ENCODE peak calls at places on chromosome 6, in four cellular contexts. T, I, U and L are unnamed samples.

GRCh38 chr6:135033238-135033637 is 21.4 kb downstream of the HBS1L start:
- DNase-seq in I (no peak), U (no peak), T (no peak), L (no peak)

GRCh38 chr6:4291453-4292403 is 156.4 kb upstream of the ECI2 start:
- DNase-seq in U (no peak), I (peak; percentile 20), T (no peak), L (no peak)

GRCh38 chr6:143270026-143270425 is 180.5 kb downstream of the ADAT2 start:
- DNase-seq in T (no peak), I (no peak), U (no peak), L (no peak)

GRCh38 chr6:3281669-3282460 is 23.1 kb downstream of the PSMG4 start:
- DNase-seq in I (no peak), T (no peak), U (no peak), L (no peak)

GRCh38 chr6:93468291-93468690 is 48.9 kb upstream of the EPHA7 start:
- DNase-seq in I (no peak), T (no peak), U (no peak), L (peak; percentile 10)

GRCh38 chr6:116883005-116883404 is 6.0 kb downstream of the RFX6 start:
- DNase-seq in U (no peak), I (no peak), T (no peak), L (no peak)

GRCh38 chr6:52328721-52329120 is 33.2 kb upstream of the PAQR8 start:
- DNase-seq in U (no peak), T (no peak), I (peak; percentile 30), L (no peak)

GRCh38 chr6:149273318-149273717 is 44.2 kb upstream of the TAB2 start:
- DNase-seq in T (no peak), U (no peak), I (no peak), L (no peak)

GRCh38 chr6:31037692-31038091 is 27.4 kb downstream of the MUC22 start:
- DNase-seq in T (no peak), I (no peak), U (no peak), L (no peak)

GRCh38 chr6:35370124-35370741 is 27.9 kb downstream of the PPARD start:
- DNase-seq in U (no peak), I (peak; percentile 65), T (peak; percentile 73), L (no peak)

GRCh38 chr6:147203311-147204059 is 732 bp upstream of the STXBP5 start:
- DNase-seq in U (peak; percentile 93), I (peak; percentile 49), T (peak; percentile 24), L (no peak)

GRCh38 chr6:134555672-134556071 is 237.8 kb upstream of the SGK1 start:
- DNase-seq in T (no peak), U (no peak), I (no peak), L (no peak)

GRCh38 chr6:127464161-127464880 is 5.1 kb upstream of the KIAA0408 start:
- DNase-seq in T (no peak), U (no peak), I (no peak), L (no peak)

GRCh38 chr6:13729891-13730290 is 18.3 kb upstream of the RANBP9 start:
- DNase-seq in T (no peak), U (no peak), I (no peak), L (no peak)

GRCh38 chr6:66913657-66914056 is 1206.6 kb upstream of the EYS start:
- DNase-seq in I (no peak), U (no peak), T (no peak), L (no peak)

GRCh38 chr6:150770631-150771030 is 94.9 kb upstream of the MTHFD1L start:
- DNase-seq in U (no peak), T (no peak), I (no peak), L (no peak)

GRCh38 chr6:165616116-165616515 is 46.9 kb downstream of the PDE10A start:
- DNase-seq in U (no peak), I (no peak), T (no peak), L (no peak)

GRCh38 chr6:136525586-136526195 is 24.5 kb downstream of the MAP7 start:
- DNase-seq in U (no peak), I (no peak), T (no peak), L (no peak)

GRCh38 chr6:41122373-41122772 is 31.8 kb downstream of the TREML1 start:
- DNase-seq in U (no peak), T (no peak), I (no peak), L (no peak)

GRCh38 chr6:121697921-121698320 is 262.5 kb downstream of the GJA1 start:
- DNase-seq in T (no peak), U (no peak), I (no peak), L (no peak)

GRCh38 chr6:36268478-36269248 is 1.2 kb upstream of the PNPLA1 start:
- DNase-seq in I (no peak), T (no peak), U (peak; percentile 54), L (no peak)

GRCh38 chr6:84764332-84765049 is at the start of gene TBX18:
- DNase-seq in U (peak; percentile 94), I (peak; percentile 35), T (peak; percentile 85), L (peak; percentile 27)

GRCh38 chr6:93819189-93819588 is 399.8 kb upstream of the EPHA7 start:
- DNase-seq in U (no peak), T (no peak), I (peak; percentile 0), L (no peak)

GRCh38 chr6:166413491-166413951 is 30.8 kb upstream of the MPC1 start:
- DNase-seq in T (no peak), U (no peak), I (no peak), L (no peak)

GRCh38 chr6:149150999-149151398 is 166.5 kb upstream of the TAB2 start:
- DNase-seq in I (no peak), U (no peak), T (no peak), L (no peak)

GRCh38 chr6:48429610-48430009 is 318.6 kb upstream of the PTCHD4 start:
- DNase-seq in T (no peak), I (peak; percentile 15), U (no peak), L (no peak)

GRCh38 chr6:126781582-126781981 is 336.9 kb upstream of the RSPO3 start:
- DNase-seq in T (no peak), U (no peak), I (no peak), L (no peak)

GRCh38 chr6:138428943-138429616 is 25.1 kb downstream of the HEBP2 start:
- DNase-seq in T (peak; percentile 21), U (peak; percentile 34), I (peak; percentile 62), L (no peak)

GRCh38 chr6:169386431-169387057 is 132.9 kb upstream of the THBS2 start:
- DNase-seq in I (no peak), U (no peak), T (no peak), L (no peak)

GRCh38 chr6:80145509-80145908 is 39.0 kb downstream of the BCKDHB start:
- DNase-seq in I (no peak), U (no peak), T (no peak), L (no peak)

DNA sequence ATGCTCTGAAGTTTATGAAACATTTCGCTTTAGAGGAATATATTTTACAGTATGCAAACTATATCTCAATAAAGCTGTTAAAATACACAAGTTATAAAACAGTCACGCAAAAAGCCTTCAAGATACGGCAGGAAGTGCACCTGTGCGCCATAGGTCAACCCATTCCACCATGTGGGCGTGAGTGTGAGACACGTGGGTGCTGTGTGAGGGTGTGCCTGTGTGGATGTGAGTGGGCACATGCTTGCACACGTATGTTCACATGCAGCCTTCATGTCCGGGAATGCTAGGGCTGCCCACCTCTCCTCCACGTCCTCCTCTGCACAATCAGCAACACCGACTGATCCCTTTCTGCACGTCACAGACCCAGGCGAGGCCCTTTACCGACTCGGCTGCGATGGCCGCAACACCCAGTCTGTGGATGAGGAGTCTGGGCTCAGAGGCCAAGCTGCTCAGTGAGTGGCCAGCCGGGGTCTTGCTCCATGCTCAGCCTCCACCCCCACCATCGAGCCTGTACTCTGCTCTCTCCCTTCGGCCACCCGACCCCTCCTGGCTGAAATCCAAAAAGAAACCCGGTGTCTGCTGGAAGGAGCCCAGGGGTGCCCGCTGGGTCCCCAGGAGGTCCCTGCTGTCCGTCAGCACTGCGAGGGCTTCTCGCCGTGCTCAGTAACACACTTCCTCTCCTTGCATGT is 3.0 kb upstream of the FRMD1 start:
- DNase-seq in T (no peak), I (no peak), U (no peak), L (no peak)
- TF ChIP-seq TCF7L2 in T (no peak), I (no peak), U (no peak), L (no peak)

DNA sequence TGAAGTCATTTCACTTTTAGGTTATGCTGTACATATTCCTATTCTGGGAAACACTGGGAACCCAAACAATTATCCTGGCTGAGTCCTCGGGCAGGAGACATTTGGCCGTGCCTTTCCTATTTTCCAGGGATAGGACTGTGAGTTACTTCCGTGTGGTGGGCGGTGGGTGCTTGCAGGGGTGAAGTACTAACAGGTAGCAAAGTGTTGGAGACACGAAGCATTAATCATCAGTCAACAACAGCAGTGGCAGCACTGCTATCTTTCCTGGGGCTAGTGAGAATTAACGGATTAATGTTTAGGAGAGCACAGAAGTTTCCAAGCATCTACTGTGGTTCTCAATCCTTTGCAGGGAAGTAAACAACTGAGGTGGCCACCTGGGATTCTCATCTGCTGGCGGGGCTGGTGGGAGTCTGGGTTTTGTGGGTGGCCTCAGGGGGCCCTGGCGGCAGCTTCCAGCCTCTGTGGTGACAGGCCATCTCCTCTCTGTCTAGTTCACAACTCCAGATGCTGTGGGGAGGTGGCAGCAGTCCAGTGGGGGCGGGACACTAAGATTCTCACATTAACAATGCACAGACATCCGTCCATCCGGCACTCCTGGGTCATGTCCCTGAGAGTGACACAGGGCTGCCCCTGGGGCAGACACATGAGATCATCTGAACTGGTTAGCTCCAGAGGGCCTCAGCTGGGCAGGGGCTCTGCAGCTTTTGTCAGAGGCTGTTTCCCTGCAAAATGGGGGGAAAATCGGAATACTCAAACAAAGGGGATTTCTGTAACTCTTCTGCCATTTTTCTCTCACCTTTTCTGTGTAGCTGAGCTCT is 90.9 kb downstream of the GJA10 start:
- DNase-seq in U (peak; percentile 20), I (no peak), T (no peak), L (no peak)
- TF ChIP-seq TCF7L2 in U (no peak), I (no peak), T (no peak), L (no peak)

GRCh38 chr6:146028250-146028789 is 542 bp upstream of the GRM1 start:
- DNase-seq in I (peak; percentile 36), U (peak; percentile 77), T (no peak), L (no peak)

GRCh38 chr6:146029573-146030184 is 817 bp downstream of the GRM1 start:
- DNase-seq in U (no peak), I (no peak), T (no peak), L (no peak)

GRCh38 chr6:146028835-146029572 is at the start of gene GRM1:
- DNase-seq in U (no peak), I (no peak), T (no peak), L (no peak)

GRCh38 chr6:146026873-146027272 is 2.0 kb upstream of the GRM1 start:
- DNase-seq in U (no peak), I (no peak), T (no peak), L (no peak)

DNA sequence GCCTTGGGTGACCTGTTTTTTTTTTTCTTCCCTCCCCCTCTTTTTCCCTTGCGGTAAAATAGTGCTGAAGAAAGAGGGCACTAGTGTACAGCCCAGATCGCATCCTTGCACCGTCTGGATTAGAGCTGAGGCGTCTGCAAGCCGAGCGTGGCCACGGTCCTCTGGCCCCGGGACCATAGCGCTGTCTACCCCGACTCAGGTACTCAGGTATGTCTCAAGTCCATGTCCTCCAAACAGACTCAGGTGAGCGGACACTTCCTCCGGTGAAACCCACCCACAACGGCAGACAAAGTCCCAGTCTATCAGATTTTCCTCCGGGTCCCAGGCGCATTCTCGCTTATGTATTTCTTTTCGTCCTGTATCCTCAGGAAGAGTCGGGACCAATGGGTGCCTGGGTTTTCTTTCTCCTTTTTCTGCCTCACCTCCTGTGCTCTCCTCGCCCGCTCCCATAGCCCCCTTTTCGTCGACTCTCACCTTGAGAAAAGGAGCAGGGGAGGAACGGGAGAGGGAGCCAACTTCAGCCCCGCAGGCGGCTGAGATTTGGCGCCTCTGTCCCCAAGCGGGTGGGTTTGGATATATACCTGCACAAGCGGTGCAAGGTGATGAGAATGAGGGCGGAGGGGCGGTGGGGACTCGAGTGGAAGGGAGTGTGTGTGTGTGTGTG is 1.1 kb upstream of the GRM1 start:
- DNase-seq in T (no peak), I (no peak), U (no peak), L (no peak)
- TF ChIP-seq TCF7L2 in T (no peak), I (no peak), U (no peak), L (no peak)

GRCh38 chr6:56909115-56909907 is 45.6 kb upstream of the BEND6 start:
- DNase-seq in I (no peak), U (no peak), T (no peak), L (peak; percentile 67)
- TF ChIP-seq TCF7L2 in I (no peak), U (no peak), T (no peak), L (no peak)